ENCODE peak calls at places on chromosomes 5 and 9, in six cellular contexts. Y, E, K, V, H and X are unnamed samples. For H3K27me3, the result is how much of the 10 kb centered on the place peaks cover.

GRCh38 chr9:125911861-125912260 is 164.7 kb downstream of the PBX3 start:
- DNase-seq in Y (peak), E (no peak), K (no peak), V (no peak), H (no peak), X (no peak)

GRCh38 chr5:146337264-146337904 is 1.3 kb upstream of the POU4F3 start:
- DNase-seq in Y (no peak), E (no peak), K (no peak), V (no peak), H (no peak), X (peak)

GRCh38 chr9:96040591-96041461 is 165.3 kb downstream of the ERCC6L2 start:
- DNase-seq in Y (no peak), E (no peak), K (no peak), V (no peak), H (no peak), X (no peak)

GRCh38 chr5:141475625-141476131 is at the start of gene PCDHGC3:
- DNase-seq in Y (peak), E (peak), K (peak), V (peak), H (peak), X (peak)

GRCh38 chr5:36944607-36945225 is 68.1 kb downstream of the NIPBL start:
- DNase-seq in Y (no peak), E (no peak), K (no peak), V (peak), H (no peak), X (no peak)

GRCh38 chr5:110086658-110087388 is 397.1 kb downstream of the MAN2A1 start:
- DNase-seq in Y (no peak), E (no peak), K (no peak), V (no peak), H (no peak), X (no peak)

GRCh38 chr5:151684690-151685361 is 1.9 kb downstream of the SPARC start:
- DNase-seq in Y (no peak), E (no peak), K (peak), V (no peak), H (no peak), X (peak)

GRCh38 chr9:9522406-9522805 is 1090.4 kb downstream of the PTPRD start:
- DNase-seq in Y (no peak), E (no peak), K (no peak), V (no peak), H (no peak), X (no peak)

GRCh38 chr9:134046894-134047681 is 20.7 kb downstream of the BRD3 start:
- DNase-seq in Y (no peak), E (no peak), K (no peak), V (no peak), H (no peak), X (no peak)

GRCh38 chr9:5186416-5187169 is 1.2 kb upstream of the INSL6 start:
- DNase-seq in Y (peak), E (no peak), K (peak), V (peak), H (no peak), X (peak)

GRCh38 chr9:36845844-36846243 is 188.2 kb downstream of the PAX5 start:
- DNase-seq in Y (no peak), E (no peak), K (no peak), V (no peak), H (no peak), X (no peak)

GRCh38 chr9:98218562-98219363 is 26.3 kb upstream of the CORO2A start:
- DNase-seq in Y (no peak), E (no peak), K (no peak), V (no peak), H (no peak), X (peak)

GRCh38 chr9:121359358-121360294 is 10.4 kb downstream of the STOM start:
- DNase-seq in Y (no peak), E (no peak), K (no peak), V (peak), H (no peak), X (no peak)

GRCh38 chr5:167579701-167580045 is 711.8 kb upstream of the WWC1 start:
- DNase-seq in Y (no peak), E (no peak), K (no peak), V (no peak), H (no peak), X (no peak)

GRCh38 chr5:180739271-180739670 is 587 bp downstream of the OR2Y1 start:
- DNase-seq in Y (no peak), E (no peak), K (no peak), V (no peak), H (no peak), X (no peak)

GRCh38 chr5:148849461-148849860 is 23.1 kb downstream of the ADRB2 start:
- DNase-seq in Y (no peak), E (no peak), K (no peak), V (peak), H (no peak), X (no peak)

GRCh38 chr9:112755059-112755458 is 4.5 kb downstream of the SNX30 start:
- DNase-seq in Y (no peak), E (no peak), K (no peak), V (no peak), H (no peak), X (peak)

GRCh38 chr9:35341585-35341984 is 148.3 kb upstream of the RUSC2 start:
- DNase-seq in Y (no peak), E (no peak), K (peak), V (no peak), H (peak), X (peak)
- H3K4me3 ChIP-seq in Y (no peak), E (no peak), K (peak), V (peak), H (peak), X (no peak)

DNA sequence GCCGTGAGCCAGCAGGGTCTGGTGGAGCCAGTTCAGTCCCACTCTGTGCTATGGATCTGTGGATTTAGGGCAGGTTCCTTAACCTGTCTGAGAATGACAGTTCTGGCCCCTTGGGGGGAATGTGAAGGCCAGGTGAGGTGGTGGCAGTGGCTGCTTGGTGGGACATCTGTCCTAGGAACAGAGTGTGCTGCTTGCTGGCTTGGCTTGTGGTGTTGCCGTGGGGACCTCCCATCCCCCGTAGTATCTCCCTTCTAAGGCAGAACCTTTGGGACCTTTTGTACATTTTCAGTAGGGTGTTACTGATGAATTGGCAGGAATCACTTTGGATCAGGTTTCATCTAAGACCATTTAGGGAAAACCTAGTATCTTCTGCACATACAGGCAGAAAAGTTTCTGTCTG is 64.4 kb downstream of the WNK2 start:
- DNase-seq in Y (no peak), E (no peak), K (no peak), V (no peak), H (no peak), X (no peak)
- TF ChIP-seq CTCF in Y (no peak), E (no peak), K (no peak), V (no peak), H (no peak), X (no peak)

GRCh38 chr9:124483481-124483880 is 23.7 kb downstream of the NR5A1 start:
- DNase-seq in Y (no peak), E (no peak), K (no peak), V (no peak), H (no peak), X (no peak)
- H3K27me3 ChIP-seq in Y (under half), E (under half), K (under half), V (half or more), H (under half), X (under half)

GRCh38 chr9:123089040-123089439 is 55.6 kb downstream of the GPR21 start:
- DNase-seq in Y (no peak), E (no peak), K (no peak), V (no peak), H (no peak), X (no peak)

GRCh38 chr9:123090198-123090896 is 56.9 kb downstream of the GPR21 start:
- DNase-seq in Y (no peak), E (no peak), K (no peak), V (no peak), H (no peak), X (no peak)

GRCh38 chr9:123090956-123091355 is 57.5 kb downstream of the GPR21 start:
- DNase-seq in Y (no peak), E (no peak), K (no peak), V (no peak), H (no peak), X (no peak)

GRCh38 chr9:123091459-123091858 is 58.0 kb downstream of the GPR21 start:
- DNase-seq in Y (no peak), E (no peak), K (no peak), V (no peak), H (no peak), X (no peak)

GRCh38 chr9:123089790-123090189 is 56.3 kb downstream of the GPR21 start:
- DNase-seq in Y (no peak), E (no peak), K (no peak), V (no peak), H (no peak), X (no peak)
- H3K4me3 ChIP-seq in Y (no peak), E (no peak), K (no peak), V (no peak), H (no peak), X (no peak)

DNA sequence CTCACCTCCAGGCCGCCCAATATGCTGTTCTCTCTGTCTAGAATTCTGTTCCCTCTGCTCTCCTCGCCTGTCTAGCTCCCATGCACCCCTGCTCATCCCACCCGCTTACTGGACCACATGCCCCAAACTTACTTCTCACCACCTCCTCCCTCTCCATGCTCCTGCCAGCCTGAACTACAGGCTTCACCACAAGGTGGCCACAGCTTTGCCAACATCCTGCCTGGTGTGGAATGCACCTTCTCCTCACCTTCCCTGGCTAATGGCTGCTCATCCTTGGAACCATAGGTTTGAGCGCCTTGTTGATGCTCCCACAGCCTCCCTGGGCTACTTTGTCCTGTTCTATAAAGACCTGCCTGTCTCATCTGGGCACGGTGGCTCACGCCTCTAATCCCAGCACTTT is 9.6 kb downstream of the LAMC3 start:
- DNase-seq in Y (no peak), E (no peak), K (no peak), V (no peak), H (no peak), X (peak)
- TF ChIP-seq CTCF in Y (peak), E (no peak), K (no peak), V (peak), H (no peak), X (peak)

GRCh38 chr9:136203406-136204085 is 1.4 kb downstream of the LHX3 start:
- DNase-seq in Y (peak), E (no peak), K (no peak), V (no peak), H (no peak), X (no peak)
- H3K27me3 ChIP-seq in Y (under half), E (under half), K (half or more), V (half or more), H (half or more), X (half or more)

GRCh38 chr9:79688363-79688762 is 116.6 kb downstream of the TLE4 start:
- DNase-seq in Y (no peak), E (no peak), K (no peak), V (no peak), H (no peak), X (no peak)

GRCh38 chr9:79684711-79685575 is 113.2 kb downstream of the TLE4 start:
- DNase-seq in Y (no peak), E (no peak), K (no peak), V (no peak), H (no peak), X (no peak)

GRCh38 chr9:79687131-79687447 is 115.3 kb downstream of the TLE4 start:
- DNase-seq in Y (no peak), E (no peak), K (no peak), V (no peak), H (no peak), X (no peak)

GRCh38 chr9:79685576-79685975 is 113.8 kb downstream of the TLE4 start:
- DNase-seq in Y (no peak), E (no peak), K (no peak), V (no peak), H (no peak), X (no peak)

DNA sequence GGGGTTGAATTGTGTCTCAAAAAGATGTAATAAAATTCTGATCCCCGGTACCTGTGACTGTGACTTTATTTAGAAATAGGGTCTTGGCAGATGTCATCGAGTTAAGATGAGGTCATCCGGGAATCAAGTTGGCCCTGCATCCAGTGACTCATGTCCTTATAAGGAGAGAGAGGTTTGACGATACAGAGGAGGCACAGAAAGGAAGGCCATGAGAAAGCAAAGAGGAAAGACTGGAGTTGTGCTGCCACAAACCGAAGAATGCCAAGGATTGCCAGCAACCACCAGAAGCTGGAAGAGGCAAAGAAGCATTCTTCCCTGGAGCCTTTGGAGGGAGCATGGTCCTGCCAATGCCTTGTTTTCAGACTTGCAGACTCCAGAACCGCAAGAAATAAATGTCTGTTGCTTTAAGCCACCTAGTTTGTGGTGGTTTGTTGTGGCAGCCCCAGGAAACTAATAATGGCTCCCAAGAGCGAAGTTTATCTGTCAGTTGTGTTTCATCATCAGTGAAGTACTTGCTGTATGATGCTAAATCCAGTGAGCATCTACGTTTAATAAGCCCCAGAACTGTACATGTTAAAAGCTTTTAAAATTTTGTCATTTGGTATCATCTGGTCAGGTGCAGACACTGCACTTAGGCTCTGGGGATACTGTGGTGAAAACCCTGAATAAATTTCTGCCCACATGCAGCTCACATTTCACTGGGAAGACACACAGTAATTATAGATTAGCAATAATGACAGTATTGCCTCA is 114.8 kb downstream of the TLE4 start:
- DNase-seq in Y (no peak), E (no peak), K (no peak), V (no peak), H (no peak), X (no peak)
- H3K4me3 ChIP-seq in Y (no peak), E (no peak), K (no peak), V (no peak), H (no peak), X (no peak)

DNA sequence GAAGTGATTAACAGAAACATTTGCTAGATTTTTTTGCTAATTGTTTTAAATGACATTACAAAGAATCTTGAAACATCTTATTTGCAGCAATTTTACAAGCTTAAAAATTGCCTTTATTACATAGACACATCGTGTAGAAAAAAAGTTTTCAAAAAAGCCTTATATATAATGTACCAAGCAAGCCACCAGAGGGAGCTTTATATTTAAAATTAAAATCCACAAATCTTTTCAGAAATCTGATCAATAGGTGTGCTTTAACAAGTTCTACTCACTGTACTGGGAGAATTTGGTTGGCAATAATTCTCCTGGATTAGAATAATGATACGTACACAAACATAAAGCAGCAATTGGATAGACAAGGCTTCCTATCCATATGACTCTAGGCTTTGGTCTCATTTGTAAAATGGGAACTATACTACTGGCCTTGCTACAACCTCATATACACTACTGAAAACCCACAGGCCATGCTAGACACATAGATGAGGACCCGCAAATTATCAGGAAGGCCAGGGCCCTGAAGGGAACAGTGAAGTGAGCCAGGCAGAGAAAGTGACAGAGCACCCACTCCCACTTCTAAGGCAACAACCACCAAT is 4.8 kb downstream of the PSMB7 start:
- DNase-seq in Y (no peak), E (no peak), K (no peak), V (peak), H (no peak), X (no peak)
- TF ChIP-seq CTCF in Y (no peak), E (peak), K (peak), V (peak), H (peak), X (peak)